ENCODE peak calls at places on chromosomes 13 and 19, in eight cellular contexts. M is occipital lobe, J is Panc1, T is IMR-90, E is WTC11, O is cardiac muscle cell, R is AG09319, Z is GM23248. A is an unnamed sample.

GRCh38 chr19:4657262-4657661 is 12.9 kb downstream of the MYDGF start:
- DNase-seq in M (no peak), J (no peak), T (no peak), E (no peak), O (no peak), R (no peak), Z (no peak), A (no peak)

GRCh38 chr19:10416380-10417257 is 3.7 kb upstream of the PDE4A start:
- DNase-seq in M (peak), J (peak), T (peak), E (peak), O (peak), R (peak), Z (peak), A (peak)

GRCh38 chr13:29361716-29362115 is 233.8 kb downstream of the SLC7A1 start:
- DNase-seq in M (no peak), J (no peak), T (no peak), E (no peak), O (no peak), R (no peak), Z (no peak), A (no peak)

GRCh38 chr13:108267338-108267737 is 2.2 kb upstream of the TNFSF13B start:
- DNase-seq in M (no peak), J (no peak), T (no peak), E (no peak), O (no peak), R (no peak), Z (no peak), A (no peak)

GRCh38 chr19:58034476-58034790 is 608 bp downstream of the ZSCAN1 start:
- DNase-seq in M (no peak), J (no peak), T (no peak), E (peak), O (no peak), R (no peak), Z (no peak), A (no peak)

GRCh38 chr19:51531349-51532315 is at the start of gene SIGLEC6:
- DNase-seq in M (no peak), J (no peak), T (no peak), E (peak), O (no peak), R (no peak), Z (no peak), A (peak)

GRCh38 chr19:4023600-4024398 is 16.3 kb downstream of the PIAS4 start:
- DNase-seq in M (no peak), J (no peak), T (no peak), E (no peak), O (no peak), R (no peak), Z (no peak), A (no peak)

GRCh38 chr13:99044764-99045163 is 66.9 kb upstream of the DOCK9 start:
- DNase-seq in M (no peak), J (no peak), T (no peak), E (no peak), O (no peak), R (no peak), Z (no peak), A (no peak)

GRCh38 chr13:50745542-50745941 is 98.0 kb downstream of the DLEU7 start:
- DNase-seq in M (no peak), J (no peak), T (no peak), E (no peak), O (no peak), R (no peak), Z (no peak), A (no peak)

GRCh38 chr13:106383791-106384190 is 151.7 kb downstream of the EFNB2 start:
- DNase-seq in M (no peak), J (no peak), T (no peak), E (no peak), O (no peak), R (no peak), Z (no peak), A (no peak)

GRCh38 chr19:38551450-38551813 is 66.3 kb downstream of the MAP4K1 start:
- DNase-seq in M (no peak), J (no peak), T (no peak), E (no peak), O (no peak), R (no peak), Z (peak), A (no peak)

GRCh38 chr19:51621178-51621577 is 9.0 kb downstream of the SIGLEC5 start:
- DNase-seq in M (no peak), J (no peak), T (no peak), E (no peak), O (no peak), R (no peak), Z (no peak), A (no peak)

GRCh38 chr13:44197791-44198770 is 175.5 kb upstream of the SERP2 start:
- DNase-seq in M (no peak), J (no peak), T (peak), E (no peak), O (peak), R (no peak), Z (no peak), A (no peak)

GRCh38 chr19:5680083-5680436 is 256 bp downstream of the MICOS13 start:
- DNase-seq in M (peak), J (no peak), T (peak), E (peak), O (peak), R (no peak), Z (peak), A (no peak)

GRCh38 chr13:73440296-73440895 is 381.6 kb downstream of the KLF5 start:
- DNase-seq in M (no peak), J (no peak), T (no peak), E (peak), O (no peak), R (no peak), Z (peak), A (peak)

A was measured in Caco-2.